ENCODE peak calls at places on chromosomes 3 and 15, in seven cellular contexts. I, Q, K, C, R, M and U are unnamed samples.

GRCh38 chr3:162517110-162517509 is 1020.5 kb downstream of the OTOL1 start:
- DNase-seq in C (no peak), M (no peak), I (no peak), R (no peak), Q (no peak), K (no peak), U (no peak)

GRCh38 chr3:181700168-181701087 is 11.3 kb upstream of the SOX2 start:
- DNase-seq in K (peak; percentile 77), I (peak; percentile 44), R (peak; percentile 64), M (peak; percentile 21), C (peak; percentile 88), Q (peak; percentile 77), U (peak; percentile 93)

GRCh38 chr15:60376677-60377095 is 21.1 kb downstream of the ANXA2 start:
- DNase-seq in C (no peak), M (no peak), K (no peak), R (no peak), Q (no peak), I (no peak), U (no peak)

GRCh38 chr3:152446495-152446894 is 177.8 kb downstream of the MBNL1 start:
- DNase-seq in M (no peak), K (no peak), R (no peak), Q (no peak), I (no peak), C (no peak), U (peak; percentile 21)

GRCh38 chr3:43061101-43061895 is 44.6 kb downstream of the POMGNT2 start:
- DNase-seq in Q (no peak), I (no peak), K (no peak), C (no peak), R (no peak), M (no peak), U (no peak)

GRCh38 chr3:171586274-171586673 is 126.1 kb upstream of the TNIK start:
- DNase-seq in R (no peak), I (no peak), Q (no peak), C (no peak), M (no peak), K (no peak), U (no peak)

GRCh38 chr15:87896926-87897325 is 359.6 kb downstream of the NTRK3 start:
- DNase-seq in K (no peak), I (no peak), C (no peak), R (no peak), Q (no peak), M (no peak), U (no peak)

GRCh38 chr3:146067048-146067447 is 93.9 kb downstream of the PLOD2 start:
- DNase-seq in M (no peak), I (no peak), R (no peak), K (no peak), Q (no peak), C (no peak), U (no peak)

GRCh38 chr3:26613999-26614398 is 8.6 kb upstream of the LRRC3B start:
- DNase-seq in M (no peak), R (no peak), C (no peak), I (no peak), Q (no peak), K (no peak), U (no peak)

GRCh38 chr3:15064299-15064834 is 748 bp downstream of the MRPS25 start:
- DNase-seq in K (no peak), M (no peak), R (peak; percentile 34), C (peak; percentile 42), Q (no peak), I (no peak), U (peak; percentile 66)

GRCh38 chr3:69122398-69122797 is at the start of gene LMOD3:
- DNase-seq in M (no peak), C (no peak), Q (no peak), K (no peak), I (no peak), R (no peak), U (no peak)

GRCh38 chr3:85821130-85821756 is 862.5 kb downstream of the CADM2 start:
- DNase-seq in R (peak; percentile 17), M (no peak), Q (peak; percentile 31), C (peak; percentile 60), I (peak; percentile 23), K (no peak), U (peak; percentile 5)

GRCh38 chr15:47571241-47571640 is 146.1 kb upstream of the SEMA6D start:
- DNase-seq in Q (no peak), M (no peak), R (no peak), K (no peak), C (no peak), I (no peak), U (no peak)

GRCh38 chr3:172208586-172209332 is 169.4 kb downstream of the FNDC3B start:
- DNase-seq in C (no peak), M (no peak), Q (no peak), I (no peak), K (no peak), R (no peak), U (no peak)

GRCh38 chr3:71456155-71456554 is 127.4 kb downstream of the FOXP1 start:
- DNase-seq in C (no peak), K (no peak), R (no peak), M (no peak), I (no peak), Q (no peak), U (no peak)

GRCh38 chr15:39495871-39496459 is 84.9 kb upstream of the THBS1 start:
- DNase-seq in M (no peak), C (peak; percentile 25), Q (no peak), I (no peak), K (no peak), R (no peak), U (no peak)

GRCh38 chr3:30356901-30357753 is 249.3 kb upstream of the TGFBR2 start:
- DNase-seq in K (no peak), Q (no peak), C (no peak), R (no peak), I (no peak), M (no peak), U (no peak)

GRCh38 chr15:41561104-41561776 is 2.2 kb downstream of the TYRO3 start:
- DNase-seq in I (no peak), M (no peak), C (no peak), K (no peak), R (no peak), Q (no peak), U (no peak)

GRCh38 chr3:63655519-63655918 is 3.0 kb downstream of the SNTN start:
- DNase-seq in I (no peak), K (no peak), Q (no peak), R (no peak), M (no peak), C (no peak), U (no peak)

GRCh38 chr3:65619391-65620298 is 419.1 kb downstream of the MAGI1 start:
- DNase-seq in R (no peak), C (no peak), K (no peak), I (no peak), Q (no peak), M (no peak), U (no peak)

DNA sequence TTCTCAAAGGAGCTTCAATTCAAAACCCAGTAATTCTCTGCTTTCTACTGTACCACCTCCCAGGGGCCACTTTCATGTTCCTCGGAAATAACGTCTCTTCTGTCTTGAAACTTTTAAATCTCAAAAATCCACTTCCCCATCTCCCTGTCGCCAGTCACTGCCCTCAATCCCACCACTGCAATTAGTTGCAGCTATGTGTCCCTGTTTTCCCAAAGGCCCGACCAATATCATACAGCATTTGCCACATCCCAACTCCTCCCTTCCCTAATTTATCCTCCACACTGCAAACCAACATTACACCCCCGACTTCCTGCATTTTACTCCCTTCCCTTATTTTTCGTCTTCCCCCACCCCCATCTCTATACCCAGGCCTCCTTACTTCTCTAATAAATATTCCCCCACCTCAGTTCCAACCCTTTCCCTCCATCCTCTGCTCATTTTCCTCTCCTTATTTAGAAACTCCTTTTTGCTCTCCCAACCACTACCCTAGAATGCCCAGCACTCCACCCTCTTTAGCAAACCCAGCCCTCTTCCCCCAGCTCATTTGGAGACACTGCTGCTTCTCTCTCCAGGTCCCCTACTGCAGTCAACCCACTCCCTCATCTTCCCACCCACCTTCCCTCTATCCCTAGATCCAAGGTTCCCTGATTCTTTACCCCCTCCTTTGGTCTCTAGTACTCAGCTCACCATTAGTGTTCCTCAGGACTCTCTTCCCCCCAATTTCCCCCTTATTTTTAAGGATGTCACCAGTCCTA is 1.1 kb downstream of the NPTN start:
- DNase-seq in K (peak; percentile 63), M (no peak), C (peak; percentile 61), R (peak; percentile 50), I (no peak), Q (no peak), U (peak; percentile 31)
- TF ChIP-seq POLR2A in K (no peak), M (no peak), C (no peak), R (peak; percentile 64), I (no peak), Q (no peak), U (peak; percentile 30)

DNA sequence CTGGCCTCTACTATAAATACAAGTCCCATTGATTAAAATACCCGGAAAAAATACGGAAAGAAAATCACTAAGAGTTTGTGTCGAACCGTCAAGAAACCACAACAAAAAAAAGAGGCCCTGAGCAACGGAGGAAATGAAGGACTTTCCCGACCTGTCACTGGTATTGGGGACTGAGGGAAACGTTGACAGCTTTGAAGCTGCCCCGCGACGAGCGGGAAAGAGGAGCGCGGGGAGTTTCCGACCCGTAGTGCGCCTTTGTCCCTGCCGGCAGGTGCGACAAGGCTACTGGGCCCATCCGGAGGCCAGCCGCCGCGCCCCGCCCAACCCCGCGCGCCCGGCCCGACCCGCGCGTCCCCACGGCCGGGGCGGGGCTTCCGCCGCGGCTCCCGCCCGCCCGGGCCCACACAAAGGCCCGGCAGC is 418 bp downstream of the PBRM1 start:
- DNase-seq in C (peak; percentile 83), R (peak; percentile 90), M (no peak), K (peak; percentile 85), I (peak; percentile 78), Q (peak; percentile 88), U (peak; percentile 90)
- TF ChIP-seq POLR2A in C (no peak), R (peak; percentile 8), M (no peak), K (no peak), I (no peak), Q (no peak), U (no peak)

DNA sequence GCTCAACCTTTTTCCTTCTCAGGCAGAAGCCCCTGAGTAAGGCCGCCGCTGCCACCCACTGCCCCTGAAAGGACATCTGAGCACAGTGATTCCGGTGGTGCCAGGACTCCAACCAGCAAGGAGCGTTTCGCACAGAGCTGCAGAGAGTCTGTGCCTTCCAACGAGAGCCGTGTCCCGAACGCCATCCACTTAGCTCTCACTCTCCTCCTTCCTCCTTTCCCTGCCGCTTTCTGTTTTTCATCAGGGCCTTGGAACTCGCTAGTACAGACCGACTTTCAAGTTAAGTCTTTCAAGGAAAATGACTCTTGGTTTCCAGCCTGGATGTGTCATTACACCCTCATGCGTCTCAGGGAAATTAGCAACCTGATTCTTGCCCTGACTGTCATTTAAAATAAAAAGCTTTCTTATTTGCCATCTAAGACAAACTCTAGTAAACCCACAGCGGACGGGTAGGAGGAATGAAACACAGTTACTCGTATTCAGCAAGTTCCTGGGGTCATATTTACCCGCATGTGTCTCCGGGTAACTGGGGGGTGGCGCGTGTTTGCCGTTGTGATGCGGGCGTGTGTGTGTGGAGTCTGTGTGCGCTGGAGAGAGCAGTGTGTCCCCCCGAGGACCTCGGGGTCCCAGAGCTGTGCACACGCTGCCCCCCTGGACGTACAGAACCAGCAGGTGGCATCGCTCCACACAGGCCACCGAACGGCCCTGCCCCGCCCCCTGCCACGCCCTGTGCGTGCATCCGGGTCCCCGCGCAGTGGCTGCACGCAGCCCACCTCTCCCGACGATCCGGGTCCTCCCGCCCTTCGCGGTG is 30.4 kb upstream of the ALDH1A3 start:
- DNase-seq in R (peak; percentile 72), Q (peak; percentile 37), M (no peak), K (no peak), I (no peak), C (peak; percentile 86), U (no peak)
- TF ChIP-seq POLR2A in R (no peak), Q (no peak), M (no peak), K (no peak), I (no peak), C (no peak), U (no peak)

GRCh38 chr3:173977747-173978146 is 580.2 kb downstream of the NLGN1 start:
- DNase-seq in Q (no peak), R (no peak), M (no peak), C (no peak), K (no peak), I (no peak), U (no peak)

GRCh38 chr3:173976281-173976680 is 578.7 kb downstream of the NLGN1 start:
- DNase-seq in K (no peak), M (no peak), C (no peak), Q (no peak), R (no peak), I (no peak), U (no peak)
- TF ChIP-seq POLR2A in K (no peak), M (no peak), C (no peak), Q (no peak), R (no peak), I (no peak), U (no peak)